ENCODE peak calls at places on chromosomes 12 and 14, in six cellular contexts. E, V, Y, C, L and D are unnamed samples. For H3K4me1, the result is how much of the 10 kb centered on the place peaks cover.

GRCh38 chr14:77681196-77682157 is 26.3 kb downstream of the ALKBH1 start:
- DNase-seq in E (no peak), V (no peak), Y (no peak), C (peak), L (no peak), D (peak)

GRCh38 chr14:56422703-56423213 is 156.8 kb upstream of the TMEM260 start:
- DNase-seq in E (peak), V (peak), Y (no peak), C (peak), L (no peak), D (peak)

GRCh38 chr14:77910506-77910905 is 110.6 kb downstream of the ADCK1 start:
- DNase-seq in E (no peak), V (no peak), Y (no peak), C (no peak), L (no peak), D (no peak)

GRCh38 chr14:99579077-99579836 is 24.8 kb downstream of the CCDC85C start:
- DNase-seq in E (no peak), V (no peak), Y (no peak), C (peak), L (no peak), D (peak)

GRCh38 chr12:115351513-115352077 is 667.6 kb upstream of the TBX3 start:
- DNase-seq in E (no peak), V (no peak), Y (no peak), C (no peak), L (no peak), D (no peak)

GRCh38 chr14:64995291-64995690 is 8.6 kb downstream of the FNTB start:
- DNase-seq in E (no peak), V (no peak), Y (no peak), C (no peak), L (no peak), D (no peak)

GRCh38 chr12:122976648-122976975 is 1.6 kb downstream of the OGFOD2 start:
- DNase-seq in E (no peak), V (no peak), Y (peak), C (no peak), L (no peak), D (no peak)

GRCh38 chr12:32027684-32028355 is 68.6 kb downstream of the RESF1 start:
- DNase-seq in E (peak), V (no peak), Y (no peak), C (peak), L (no peak), D (no peak)

GRCh38 chr14:68922201-68922613 is 56.9 kb downstream of the ACTN1 start:
- DNase-seq in E (no peak), V (no peak), Y (no peak), C (no peak), L (no peak), D (no peak)

GRCh38 chr14:60303745-60304144 is 54.7 kb downstream of the PPM1A start:
- DNase-seq in E (no peak), V (no peak), Y (no peak), C (no peak), L (no peak), D (no peak)

GRCh38 chr14:37603688-37604251 is 8.3 kb downstream of the TTC6 start:
- DNase-seq in E (no peak), V (no peak), Y (no peak), C (no peak), L (no peak), D (no peak)

GRCh38 chr14:37601849-37602248 is 6.4 kb downstream of the TTC6 start:
- DNase-seq in E (no peak), V (no peak), Y (no peak), C (no peak), L (no peak), D (peak)

GRCh38 chr14:37600880-37601741 is 5.7 kb downstream of the TTC6 start:
- DNase-seq in E (no peak), V (no peak), Y (no peak), C (peak), L (no peak), D (peak)

GRCh38 chr14:37599527-37600368 is 4.3 kb downstream of the TTC6 start:
- DNase-seq in E (no peak), V (peak), Y (no peak), C (peak), L (no peak), D (peak)

DNA sequence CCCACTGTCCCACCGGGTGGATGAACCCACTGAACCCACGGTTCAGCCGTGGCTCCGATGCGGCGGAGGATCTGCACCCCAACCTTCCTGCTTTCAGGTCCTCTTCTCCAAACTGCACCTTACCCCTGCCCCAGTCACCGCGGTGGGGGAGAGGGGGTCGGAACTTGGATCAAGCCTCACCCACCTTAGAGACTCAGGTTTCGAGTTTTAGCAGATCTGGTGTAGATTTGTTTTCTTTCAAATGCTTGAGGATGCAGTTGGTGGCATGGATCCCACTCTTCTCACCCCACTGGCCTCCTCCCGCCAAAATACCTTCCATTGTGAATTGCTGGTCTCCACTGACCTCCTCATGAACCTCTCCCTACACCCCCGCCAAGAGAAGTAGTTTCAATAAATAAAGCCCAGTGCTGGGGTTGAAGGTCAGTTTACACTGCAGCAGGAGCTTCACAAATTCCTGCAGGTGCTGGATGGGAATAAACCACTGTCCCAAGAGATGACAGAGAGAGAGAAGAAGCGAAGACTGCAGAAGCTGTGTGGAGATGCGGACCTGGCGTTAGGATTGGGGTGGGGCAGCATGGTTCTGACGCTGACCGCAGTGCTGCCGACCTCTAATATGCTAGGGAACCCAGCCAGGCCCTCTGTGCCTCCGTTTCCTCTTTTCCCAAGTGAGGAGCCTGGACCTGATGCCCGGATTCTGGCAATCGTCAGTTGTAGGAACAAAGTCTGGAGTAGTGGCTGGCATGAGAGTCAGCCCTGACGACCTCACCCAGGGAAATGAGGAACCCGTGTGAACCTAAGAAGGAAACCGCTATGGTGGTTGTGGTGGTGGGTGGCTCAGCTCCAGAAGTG is 7.4 kb downstream of the TTC6 start:
- DNase-seq in E (no peak), V (no peak), Y (no peak), C (no peak), L (peak), D (peak)
- H3K4me3 ChIP-seq in E (no peak), V (no peak), Y (no peak), C (no peak), L (no peak), D (no peak)

DNA sequence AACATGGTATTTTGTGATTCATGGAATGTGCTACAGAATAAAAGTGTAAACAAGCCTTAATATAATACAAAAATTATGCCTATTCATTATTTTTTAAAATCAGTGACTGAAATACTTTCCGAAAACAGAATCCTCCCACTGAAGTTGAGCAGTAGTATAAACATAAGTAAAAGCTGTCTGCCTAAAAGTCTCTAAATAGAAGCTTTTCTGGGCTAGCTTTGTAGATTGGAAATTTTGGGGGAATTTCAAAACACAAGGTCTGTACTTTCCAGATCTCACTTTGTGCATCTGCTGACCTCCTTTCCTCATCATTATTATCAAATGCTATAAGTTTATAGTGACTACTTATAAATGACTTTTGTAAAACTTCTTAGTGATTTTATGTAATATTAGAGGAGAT is 80.4 kb upstream of the TRHDE start:
- DNase-seq in E (no peak), V (no peak), Y (no peak), C (no peak), L (no peak), D (no peak)
- H3K4me1 ChIP-seq in E (under half), V (under half), Y (under half), C (under half), L (under half), D (under half)

DNA sequence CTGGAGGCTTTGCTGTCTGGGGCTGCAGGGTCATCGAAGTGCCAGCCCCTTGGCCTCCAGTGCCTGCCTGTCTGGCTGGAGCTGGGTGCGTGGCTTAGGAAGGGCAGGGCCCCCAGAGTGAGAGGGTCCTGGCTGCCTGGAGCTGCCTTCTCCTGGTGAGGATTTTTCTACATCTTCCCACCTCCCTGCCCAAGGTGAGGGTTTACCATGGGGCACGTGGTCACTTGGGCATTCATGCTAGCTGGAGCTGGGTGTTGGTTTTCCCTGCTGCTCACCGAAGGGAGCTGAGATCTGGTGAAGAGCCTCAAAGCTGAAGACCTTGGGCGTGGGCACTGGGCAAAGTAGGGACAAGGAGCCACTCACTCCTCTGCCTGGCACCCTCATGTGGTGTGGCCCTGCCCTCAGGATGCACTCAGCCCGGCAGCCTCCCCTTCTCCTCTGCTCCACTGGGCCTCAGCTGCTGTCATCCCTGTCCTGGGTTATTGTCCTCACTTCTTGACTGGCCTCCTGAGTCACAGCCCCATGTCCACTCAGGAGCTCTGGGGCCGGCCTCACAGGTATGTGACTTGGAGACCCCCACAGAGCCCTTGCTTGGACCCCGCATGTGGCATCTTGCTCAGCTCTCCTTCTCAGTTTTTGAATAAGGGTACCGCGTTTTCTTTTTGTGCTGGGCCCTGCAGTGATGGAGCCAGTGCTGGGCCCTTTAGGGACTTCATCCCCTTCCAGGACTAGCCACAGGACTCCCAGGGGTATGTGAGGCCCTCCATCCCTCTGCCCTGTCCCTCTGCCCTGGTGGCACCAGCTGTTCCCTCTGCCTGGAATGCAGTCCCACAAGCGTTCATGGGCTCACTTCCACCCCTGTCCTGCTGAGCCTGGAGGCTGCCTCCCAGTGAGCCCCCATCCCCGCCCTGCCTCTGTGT is 1.6 kb downstream of the CEP170B start:
- DNase-seq in E (no peak), V (peak), Y (no peak), C (no peak), L (no peak), D (no peak)
- H3K4me3 ChIP-seq in E (no peak), V (peak), Y (peak), C (peak), L (peak), D (peak)

DNA sequence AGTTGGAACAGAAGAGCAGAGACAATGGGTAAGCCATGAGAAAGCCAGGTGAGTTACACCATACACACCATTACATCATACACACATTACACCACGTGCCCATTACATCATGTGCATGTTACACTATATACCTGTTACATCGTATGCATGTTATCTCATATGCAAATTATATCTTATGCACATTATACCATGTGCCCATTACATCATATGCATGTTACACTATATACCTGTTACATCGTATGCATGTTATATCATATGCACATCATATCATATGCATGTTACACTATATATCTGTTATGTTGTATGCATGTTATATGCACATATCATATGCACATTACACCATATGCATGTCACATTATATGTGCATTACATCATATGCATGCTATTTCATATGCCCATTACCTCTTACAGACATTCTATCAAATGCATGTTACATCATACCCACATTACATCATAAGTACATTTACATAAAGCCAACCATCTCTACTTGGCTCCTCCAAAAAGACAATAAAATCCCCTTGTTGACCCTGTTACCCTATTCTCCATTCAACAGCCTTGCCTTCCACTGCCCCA is 207.2 kb downstream of the KSR2 start:
- DNase-seq in E (no peak), V (no peak), Y (no peak), C (no peak), L (no peak), D (no peak)
- H3K4me1 ChIP-seq in E (under half), V (under half), Y (under half), C (under half), L (under half), D (under half)

GRCh38 chr14:102138935-102139247 is 806 bp upstream of the WDR20 start:
- DNase-seq in E (no peak), V (no peak), Y (no peak), C (no peak), L (no peak), D (no peak)

GRCh38 chr14:102139248-102140026 is at the start of gene WDR20:
- DNase-seq in E (peak), V (peak), Y (peak), C (peak), L (peak), D (peak)

GRCh38 chr14:102140027-102140749 is 491 bp downstream of the WDR20 start:
- DNase-seq in E (peak), V (peak), Y (peak), C (peak), L (no peak), D (peak)

GRCh38 chr14:102140750-102141145 is 1.1 kb downstream of the WDR20 start:
- DNase-seq in E (no peak), V (no peak), Y (no peak), C (no peak), L (no peak), D (no peak)

GRCh38 chr14:102141797-102142196 is 2.1 kb downstream of the WDR20 start:
- DNase-seq in E (no peak), V (no peak), Y (no peak), C (no peak), L (no peak), D (no peak)
- H3K4me3 ChIP-seq in E (peak), V (peak), Y (no peak), C (no peak), L (no peak), D (no peak)

GRCh38 chr14:98138666-98139065 is 1133.3 kb downstream of the BCL11B start:
- DNase-seq in E (peak), V (peak), Y (no peak), C (peak), L (peak), D (peak)
- H3K4me1 ChIP-seq in E (under half), V (under half), Y (under half), C (under half), L (under half), D (under half)

GRCh38 chr12:113171543-113171942 is 13.7 kb downstream of the DDX54 start:
- DNase-seq in E (no peak), V (no peak), Y (no peak), C (no peak), L (no peak), D (no peak)
- H3K4me3 ChIP-seq in E (no peak), V (no peak), Y (no peak), C (no peak), L (no peak), D (no peak)

GRCh38 chr12:57235728-57236131 is 6.2 kb downstream of the SHMT2 start:
- DNase-seq in E (no peak), V (no peak), Y (no peak), C (no peak), L (no peak), D (no peak)
- H3K4me1 ChIP-seq in E (under half), V (half or more), Y (under half), C (under half), L (half or more), D (under half)

GRCh38 chr12:3154006-3154405 is 76.8 kb downstream of the TSPAN9 start:
- DNase-seq in E (no peak), V (no peak), Y (no peak), C (no peak), L (no peak), D (no peak)

GRCh38 chr12:3152892-3153291 is 75.7 kb downstream of the TSPAN9 start:
- DNase-seq in E (no peak), V (no peak), Y (peak), C (no peak), L (no peak), D (no peak)

GRCh38 chr12:3150820-3151590 is 73.8 kb downstream of the TSPAN9 start:
- DNase-seq in E (no peak), V (peak), Y (peak), C (no peak), L (no peak), D (no peak)

GRCh38 chr12:3150308-3150670 is 73.1 kb downstream of the TSPAN9 start:
- DNase-seq in E (no peak), V (no peak), Y (no peak), C (no peak), L (no peak), D (no peak)

DNA sequence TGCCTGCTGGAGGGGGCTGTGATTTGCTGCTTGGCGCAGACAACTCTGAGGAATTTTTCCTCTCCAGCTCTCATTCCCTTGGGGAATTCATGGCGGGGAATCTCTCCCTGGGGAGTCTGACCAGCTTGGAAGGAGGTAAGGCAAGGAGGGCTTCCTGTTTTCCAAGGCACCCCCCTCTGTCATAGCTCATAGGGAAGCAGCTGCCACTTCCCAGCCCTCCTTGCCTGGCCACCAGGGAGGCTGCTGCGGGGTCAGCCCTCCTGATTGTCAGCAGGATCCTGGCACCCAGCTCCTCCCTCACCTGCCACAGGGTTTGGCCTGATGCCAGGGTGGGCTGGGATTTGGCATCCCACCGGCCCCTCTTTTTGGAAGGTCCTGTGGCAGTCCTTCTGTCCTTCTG is 74.8 kb downstream of the TSPAN9 start:
- DNase-seq in E (no peak), V (peak), Y (peak), C (no peak), L (no peak), D (no peak)
- H3K4me3 ChIP-seq in E (no peak), V (no peak), Y (no peak), C (no peak), L (no peak), D (no peak)